ENCODE peak calls at places on chromosomes 16 and 17, in seven cellular contexts. F, G, D, A, J, K and L are unnamed samples.

GRCh38 chr17:7851438-7852261 is 3.2 kb upstream of the TMEM88 start:
- DNase-seq in F (peak; percentile 94), G (peak; percentile 94), D (peak; percentile 83), A (peak; percentile 73), J (peak; percentile 95), K (peak; percentile 88), L (peak; percentile 94)

GRCh38 chr16:74862743-74863244 is 88.2 kb upstream of the FA2H start:
- DNase-seq in F (peak; percentile 70), G (no peak), D (peak; percentile 59), A (no peak), J (peak; percentile 42), K (no peak), L (peak; percentile 75)

GRCh38 chr17:41766135-41766534 is 20.4 kb downstream of the JUP start:
- DNase-seq in F (no peak), G (no peak), D (no peak), A (no peak), J (no peak), K (no peak), L (no peak)

GRCh38 chr17:45228121-45228941 is 6.6 kb downstream of the FMNL1 start:
- DNase-seq in F (no peak), G (no peak), D (no peak), A (no peak), J (peak; percentile 69), K (no peak), L (no peak)

GRCh38 chr17:1604831-1605528 is 23.7 kb downstream of the SLC43A2 start:
- DNase-seq in F (no peak), G (no peak), D (no peak), A (no peak), J (no peak), K (no peak), L (no peak)

GRCh38 chr17:63476857-63477470 is at the start of gene ACE:
- DNase-seq in F (peak; percentile 88), G (peak; percentile 33), D (no peak), A (no peak), J (peak; percentile 36), K (no peak), L (peak; percentile 41)

GRCh38 chr16:81604960-81605383 is 160.4 kb downstream of the CMIP start:
- DNase-seq in F (no peak), G (no peak), D (peak; percentile 60), A (no peak), J (no peak), K (no peak), L (peak; percentile 86)

GRCh38 chr16:3609895-3610697 is 1.3 kb downstream of the SLX4 start:
- DNase-seq in F (peak; percentile 82), G (no peak), D (no peak), A (no peak), J (peak; percentile 12), K (no peak), L (no peak)

GRCh38 chr17:16516594-16517018 is 24.6 kb upstream of the LRRC75A start:
- DNase-seq in F (no peak), G (no peak), D (peak; percentile 64), A (no peak), J (no peak), K (peak; percentile 71), L (peak; percentile 55)

GRCh38 chr16:15435216-15435864 is 952 bp downstream of the BMERB1 start:
- DNase-seq in F (no peak), G (peak; percentile 5), D (no peak), A (no peak), J (no peak), K (no peak), L (peak; percentile 24)

GRCh38 chr16:53457670-53458069 is 23.4 kb downstream of the RBL2 start:
- DNase-seq in F (peak; percentile 69), G (no peak), D (no peak), A (no peak), J (peak; percentile 87), K (no peak), L (no peak)

GRCh38 chr17:40727447-40728231 is 24.1 kb upstream of the KRT24 start:
- DNase-seq in F (peak; percentile 5), G (no peak), D (peak; percentile 51), A (no peak), J (no peak), K (no peak), L (peak; percentile 44)

GRCh38 chr17:42779942-42780815 is at the start of gene WNK4:
- DNase-seq in F (peak; percentile 56), G (peak; percentile 32), D (no peak), A (no peak), J (no peak), K (no peak), L (no peak)

GRCh38 chr17:79473836-79474204 is 137.0 kb downstream of the RBFOX3 start:
- DNase-seq in F (no peak), G (no peak), D (no peak), A (no peak), J (no peak), K (no peak), L (no peak)

GRCh38 chr17:2621241-2621640 is 27.8 kb downstream of the PAFAH1B1 start:
- DNase-seq in F (no peak), G (no peak), D (peak; percentile 30), A (no peak), J (no peak), K (no peak), L (no peak)

GRCh38 chr17:7355053-7355452 is at the start of gene TMEM95:
- DNase-seq in F (no peak), G (no peak), D (peak; percentile 37), A (no peak), J (no peak), K (no peak), L (peak; percentile 40)

GRCh38 chr16:88611220-88611821 is 27.1 kb upstream of the IL17C start:
- DNase-seq in F (no peak), G (peak; percentile 56), D (no peak), A (no peak), J (no peak), K (no peak), L (no peak)

GRCh38 chr16:4411684-4412083 is 4.7 kb downstream of the CORO7 start:
- DNase-seq in F (no peak), G (no peak), D (no peak), A (no peak), J (no peak), K (no peak), L (no peak)

GRCh38 chr16:29745853-29746345 is at the start of gene C16orf54:
- DNase-seq in F (peak; percentile 61), G (no peak), D (no peak), A (peak; percentile 66), J (peak; percentile 96), K (peak; percentile 34), L (no peak)

GRCh38 chr17:62380253-62380652 is at the start of gene EFCAB3:
- DNase-seq in F (no peak), G (no peak), D (no peak), A (no peak), J (no peak), K (no peak), L (no peak)

GRCh38 chr16:12259258-12259657 is 282.7 kb downstream of the SNX29 start:
- DNase-seq in F (no peak), G (no peak), D (no peak), A (no peak), J (no peak), K (no peak), L (no peak)